ENCODE peak calls at places on chromosomes 4 and X, in five cellular contexts. One of them, this sample, is unnamed.

GRCh38 chr4:163598028-163598427 is 103.5 kb downstream of the TMA16 start:
- DNase-seq in K562: no peak
- DNase-seq in GM12878: peak; percentile 60
- DNase-seq in HepG2: no peak
- DNase-seq in H1: no peak
- DNase-seq in this sample: no peak

GRCh38 chrX:151970661-151971060 is 3.8 kb downstream of the GABRE start:
- DNase-seq in K562: no peak
- DNase-seq in H1: no peak
- DNase-seq in HepG2: peak; percentile 90
- DNase-seq in GM12878: no peak
- DNase-seq in this sample: no peak

GRCh38 chrX:29693912-29694311 is 521.5 kb upstream of the MAGEB2 start:
- DNase-seq in K562: no peak
- DNase-seq in GM12878: no peak
- DNase-seq in H1: no peak
- DNase-seq in HepG2: no peak
- DNase-seq in this sample: no peak

GRCh38 chr4:79174855-79175254 is 151.0 kb downstream of the NAA11 start:
- DNase-seq in K562: no peak
- DNase-seq in H1: no peak
- DNase-seq in GM12878: no peak
- DNase-seq in HepG2: no peak
- DNase-seq in this sample: no peak

GRCh38 chr4:84502955-84503373 is 3.9 kb upstream of the NKX6-1 start:
- DNase-seq in H1: no peak
- DNase-seq in K562: no peak
- DNase-seq in HepG2: no peak
- DNase-seq in GM12878: no peak
- DNase-seq in this sample: no peak

GRCh38 chr4:177322881-177323280 is 13.2 kb downstream of the NEIL3 start:
- DNase-seq in K562: no peak
- DNase-seq in GM12878: no peak
- DNase-seq in HepG2: no peak
- DNase-seq in H1: no peak
- DNase-seq in this sample: no peak

GRCh38 chr4:113447695-113448265 is 313.8 kb downstream of the CAMK2D start:
- DNase-seq in K562: no peak
- DNase-seq in HepG2: no peak
- DNase-seq in H1: no peak
- DNase-seq in GM12878: no peak
- DNase-seq in this sample: no peak

GRCh38 chr4:153374471-153374870 is 30.0 kb downstream of the MND1 start:
- DNase-seq in GM12878: no peak
- DNase-seq in K562: no peak
- DNase-seq in H1: no peak
- DNase-seq in HepG2: no peak
- DNase-seq in this sample: no peak

GRCh38 chr4:68070302-68070701 is 59.4 kb downstream of the TMPRSS11F start:
- DNase-seq in GM12878: no peak
- DNase-seq in HepG2: no peak
- DNase-seq in K562: no peak
- DNase-seq in H1: no peak
- DNase-seq in this sample: peak; percentile 36

GRCh38 chrX:153828723-153829548 is 1.4 kb downstream of the PDZD4 start:
- DNase-seq in H1: peak; percentile 69
- DNase-seq in HepG2: peak; percentile 2
- DNase-seq in GM12878: no peak
- DNase-seq in K562: no peak
- DNase-seq in this sample: peak; percentile 74

GRCh38 chr4:8117278-8117682 is 41.3 kb downstream of the ABLIM2 start:
- DNase-seq in GM12878: peak; percentile 4
- DNase-seq in H1: peak; percentile 81
- DNase-seq in K562: peak; percentile 94
- DNase-seq in HepG2: peak; percentile 12
- DNase-seq in this sample: peak; percentile 77
- TF ChIP-seq CREB1 in GM12878: no peak
- TF ChIP-seq CREB1 in H1: no peak
- TF ChIP-seq CREB1 in K562: no peak
- TF ChIP-seq CREB1 in HepG2: no peak
- TF ChIP-seq CREB1 in this sample: no peak

GRCh38 chr4:66893807-66894206 is 651.5 kb downstream of the CENPC start:
- DNase-seq in K562: no peak
- DNase-seq in GM12878: no peak
- DNase-seq in HepG2: no peak
- DNase-seq in H1: no peak
- DNase-seq in this sample: no peak
- H3K27ac ChIP-seq in K562: no peak overlapping the region
- H3K27ac ChIP-seq in GM12878: no peak overlapping the region
- H3K27ac ChIP-seq in HepG2: no peak overlapping the region
- H3K27ac ChIP-seq in H1: no peak overlapping the region
- H3K27ac ChIP-seq in this sample: no peak overlapping the region

GRCh38 chr4:123892368-123892961 is 495.9 kb downstream of the SPRY1 start:
- DNase-seq in HepG2: no peak
- DNase-seq in K562: no peak
- DNase-seq in H1: no peak
- DNase-seq in GM12878: no peak
- DNase-seq in this sample: no peak
- TF ChIP-seq CREB1 in HepG2: no peak
- TF ChIP-seq CREB1 in K562: no peak
- TF ChIP-seq CREB1 in H1: no peak
- TF ChIP-seq CREB1 in GM12878: no peak
- TF ChIP-seq CREB1 in this sample: no peak

DNA sequence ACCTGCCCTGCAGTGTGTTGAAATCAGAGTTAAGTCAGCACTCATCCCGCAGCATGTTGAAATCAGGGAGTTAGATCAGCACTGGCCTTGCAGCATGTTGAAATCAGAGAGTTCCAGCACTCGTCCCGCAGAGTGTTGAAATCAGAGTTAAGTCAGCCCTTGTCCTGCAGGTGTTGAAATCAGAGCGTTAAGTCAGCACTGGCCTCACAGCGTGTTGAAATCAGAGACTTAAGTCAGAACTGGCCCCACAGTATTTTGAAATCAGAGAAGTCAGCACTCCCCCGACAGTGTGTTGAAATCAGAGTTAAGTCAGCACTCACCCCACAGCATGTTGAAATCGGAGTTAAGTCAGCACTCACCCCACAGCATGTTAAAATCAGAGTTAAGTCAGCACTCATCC is 10.9 kb upstream of the UVSSA start:
- DNase-seq in HepG2: peak; percentile 66
- DNase-seq in K562: no peak
- DNase-seq in H1: no peak
- DNase-seq in GM12878: no peak
- DNase-seq in this sample: no peak
- H3K27ac ChIP-seq in HepG2: no peak overlapping the region
- H3K27ac ChIP-seq in K562: no peak overlapping the region
- H3K27ac ChIP-seq in H1: no peak overlapping the region
- H3K27ac ChIP-seq in GM12878: no peak overlapping the region
- H3K27ac ChIP-seq in this sample: no peak overlapping the region

DNA sequence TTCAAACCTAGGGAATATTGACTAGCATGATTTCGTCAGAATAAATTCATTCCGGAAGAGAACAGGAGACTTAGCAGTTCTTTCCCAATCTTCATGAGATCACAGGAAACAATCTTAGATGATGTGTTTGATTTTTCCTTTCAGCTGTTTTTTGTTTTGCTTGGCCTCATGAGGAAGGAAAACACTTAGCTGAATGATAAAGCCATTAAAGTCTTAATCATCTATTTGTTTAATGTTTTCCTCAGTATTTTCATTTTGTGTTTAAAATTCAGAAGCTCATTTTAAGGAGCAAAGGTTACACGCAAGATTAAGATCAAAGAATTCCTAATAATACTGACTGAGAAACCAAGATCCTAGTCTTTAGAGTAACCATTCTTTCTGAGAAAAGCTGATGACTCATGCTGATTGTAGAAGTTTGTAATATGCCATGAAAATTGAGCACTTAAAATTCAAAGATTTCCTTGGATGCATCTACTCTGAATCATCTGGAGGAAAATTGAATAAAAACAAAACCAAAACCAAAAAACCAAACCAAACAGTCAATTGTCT is 15.4 kb upstream of the TBC1D19 start:
- DNase-seq in H1: no peak
- DNase-seq in HepG2: no peak
- DNase-seq in GM12878: no peak
- DNase-seq in K562: no peak
- DNase-seq in this sample: no peak
- TF ChIP-seq CREB1 in H1: no peak
- TF ChIP-seq CREB1 in HepG2: no peak
- TF ChIP-seq CREB1 in GM12878: no peak
- TF ChIP-seq CREB1 in K562: no peak
- TF ChIP-seq CREB1 in this sample: no peak

GRCh38 chr4:87506974-87507701 is 22.0 kb downstream of the SPARCL1 start:
- DNase-seq in K562: no peak
- DNase-seq in HepG2: no peak
- DNase-seq in GM12878: no peak
- DNase-seq in H1: no peak
- DNase-seq in this sample: no peak
- H3K27ac ChIP-seq in K562: no peak overlapping the region
- H3K27ac ChIP-seq in HepG2: no peak overlapping the region
- H3K27ac ChIP-seq in GM12878: no peak overlapping the region
- H3K27ac ChIP-seq in H1: no peak overlapping the region
- H3K27ac ChIP-seq in this sample: no peak overlapping the region

DNA sequence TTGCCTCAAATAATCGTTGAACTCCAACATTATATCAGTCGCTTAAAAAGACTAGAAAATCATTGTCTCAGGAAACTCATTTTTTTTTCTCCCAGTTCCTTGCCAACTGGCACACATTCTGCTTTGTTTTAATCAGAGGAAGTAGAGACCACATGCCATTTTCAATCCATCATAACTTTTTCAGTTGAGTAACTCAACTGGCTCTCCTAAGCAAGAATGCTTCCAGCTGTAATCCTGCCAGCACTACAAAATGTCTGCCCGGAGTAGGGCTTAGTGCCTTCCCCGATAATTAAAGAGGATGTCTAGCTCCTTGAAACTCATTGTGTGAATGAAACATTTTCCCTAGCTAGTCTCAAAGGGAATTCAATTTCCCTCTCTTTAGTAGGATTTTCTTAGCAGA is 33.0 kb downstream of the FREM3 start:
- DNase-seq in K562: no peak
- DNase-seq in GM12878: no peak
- DNase-seq in HepG2: no peak
- DNase-seq in H1: no peak
- DNase-seq in this sample: no peak
- TF ChIP-seq CREB1 in K562: no peak
- TF ChIP-seq CREB1 in GM12878: no peak
- TF ChIP-seq CREB1 in HepG2: no peak
- TF ChIP-seq CREB1 in H1: no peak
- TF ChIP-seq CREB1 in this sample: no peak

DNA sequence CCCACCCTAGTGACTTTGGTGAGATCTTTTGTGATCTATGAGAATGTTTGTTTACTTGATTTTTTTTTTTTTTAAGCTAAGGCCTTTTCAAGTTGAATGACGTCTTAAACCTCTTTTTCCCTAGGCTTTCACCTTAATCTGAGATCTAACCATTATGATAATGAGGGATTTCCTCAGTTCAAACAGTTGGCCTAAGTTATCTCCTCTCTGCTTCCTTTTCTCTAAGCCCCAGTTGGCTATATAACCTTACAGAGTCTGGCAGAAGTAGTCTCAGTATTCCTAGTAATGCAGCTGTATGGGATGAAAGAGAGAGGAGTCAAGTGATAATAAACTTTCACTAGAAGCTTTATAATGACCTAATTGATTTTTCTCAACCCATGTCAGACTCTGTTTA is 99.0 kb downstream of the STIM2 start:
- DNase-seq in HepG2: no peak
- DNase-seq in K562: no peak
- DNase-seq in GM12878: no peak
- DNase-seq in H1: no peak
- DNase-seq in this sample: no peak
- H3K27ac ChIP-seq in HepG2: no peak overlapping the region
- H3K27ac ChIP-seq in K562: no peak overlapping the region
- H3K27ac ChIP-seq in GM12878: no peak overlapping the region
- H3K27ac ChIP-seq in H1: no peak overlapping the region
- H3K27ac ChIP-seq in this sample: no peak overlapping the region

DNA sequence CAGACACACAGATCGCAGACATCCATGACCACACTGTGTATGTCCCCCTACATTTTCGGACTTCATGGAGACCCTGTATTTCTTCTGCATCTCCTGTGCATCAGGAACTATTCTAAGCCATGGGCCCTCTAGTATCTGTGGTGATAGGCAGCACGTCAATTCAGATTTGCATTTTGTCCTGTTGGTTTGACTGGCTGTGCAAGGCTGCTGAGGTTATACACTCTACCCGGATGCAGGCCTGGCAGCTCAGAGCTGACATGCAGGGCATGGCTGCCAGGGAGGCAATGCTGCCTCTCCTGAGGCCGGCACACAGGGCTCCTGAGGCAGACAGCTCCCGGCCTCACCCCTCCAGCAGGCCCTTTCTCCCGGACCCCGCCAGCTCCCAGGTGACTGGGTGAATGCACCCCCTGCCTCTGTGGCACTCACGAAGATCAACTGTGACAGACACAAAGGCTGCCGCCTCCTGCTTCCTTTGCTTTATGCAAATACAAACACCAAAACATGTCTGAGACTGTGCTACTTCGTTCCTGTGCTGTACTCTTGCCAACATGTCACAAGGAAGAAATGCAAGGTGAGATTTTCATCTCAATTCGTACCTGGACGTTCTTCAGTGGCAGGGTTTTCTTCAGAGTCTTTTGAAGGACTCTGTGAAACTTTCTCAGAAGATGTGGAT is 51.0 kb downstream of the NSG1 start:
- DNase-seq in H1: no peak
- DNase-seq in HepG2: no peak
- DNase-seq in GM12878: no peak
- DNase-seq in K562: no peak
- DNase-seq in this sample: no peak
- TF ChIP-seq CREB1 in H1: no peak
- TF ChIP-seq CREB1 in HepG2: no peak
- TF ChIP-seq CREB1 in GM12878: no peak
- TF ChIP-seq CREB1 in K562: no peak
- TF ChIP-seq CREB1 in this sample: no peak

DNA sequence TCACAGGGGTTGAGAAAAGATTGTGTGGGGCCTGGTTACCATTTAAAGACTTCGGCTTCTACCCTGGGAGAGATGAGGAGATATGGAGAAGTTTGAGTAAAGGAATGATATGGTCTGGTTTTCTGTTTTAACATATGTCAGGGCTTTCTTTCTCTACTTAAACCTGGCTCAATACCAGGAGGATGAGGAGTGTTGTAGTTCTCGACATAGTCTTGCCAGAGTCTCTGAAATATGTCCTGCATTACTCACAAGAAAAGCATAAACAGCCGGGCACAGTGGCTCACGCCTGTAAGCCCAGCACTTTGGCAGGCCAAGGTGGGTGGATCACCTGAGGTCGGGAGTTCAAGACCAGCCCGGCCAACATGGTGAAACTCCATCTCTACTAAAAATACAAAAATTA is 16.4 kb upstream of the ACE2 start:
- DNase-seq in H1: no peak
- DNase-seq in GM12878: no peak
- DNase-seq in K562: no peak
- DNase-seq in HepG2: no peak
- DNase-seq in this sample: no peak
- H3K27ac ChIP-seq in H1: no peak overlapping the region
- H3K27ac ChIP-seq in GM12878: no peak overlapping the region
- H3K27ac ChIP-seq in K562: no peak overlapping the region
- H3K27ac ChIP-seq in HepG2: no peak overlapping the region
- H3K27ac ChIP-seq in this sample: no peak overlapping the region

This sample was measured in GM23338.